ENCODE peak calls at places on chromosome 14, in seven cellular contexts. One of them, this sample, is unnamed.

GRCh38 chr14:100147181-100147631 is 12.2 kb downstream of the DEGS2 start:
- DNase-seq in left kidney: no peak
- DNase-seq in stimulated activated naive CD4-positive, alpha-beta T cell: peak
- DNase-seq in naive thymus-derived CD8-positive, alpha-beta T cell: peak
- DNase-seq in activated CD4-positive, alpha-beta T cell treated with anti-CD3 and anti-CD28 coated beads for 48 hours: peak
- DNase-seq in naive B cell: no peak
- DNase-seq in tibial artery: no peak
- DNase-seq in this sample: peak

GRCh38 chr14:59829469-59829868 is 41.1 kb downstream of the RTN1 start:
- DNase-seq in stimulated activated naive CD4-positive, alpha-beta T cell: no peak
- DNase-seq in left kidney: no peak
- DNase-seq in tibial artery: no peak
- DNase-seq in naive B cell: no peak
- DNase-seq in naive thymus-derived CD8-positive, alpha-beta T cell: no peak
- DNase-seq in activated CD4-positive, alpha-beta T cell treated with anti-CD3 and anti-CD28 coated beads for 48 hours: no peak
- DNase-seq in this sample: peak

GRCh38 chr14:94598816-94599655 is 13.2 kb upstream of the SERPINA3 start:
- DNase-seq in naive B cell: no peak
- DNase-seq in stimulated activated naive CD4-positive, alpha-beta T cell: no peak
- DNase-seq in tibial artery: peak
- DNase-seq in activated CD4-positive, alpha-beta T cell treated with anti-CD3 and anti-CD28 coated beads for 48 hours: no peak
- DNase-seq in left kidney: peak
- DNase-seq in naive thymus-derived CD8-positive, alpha-beta T cell: peak
- DNase-seq in this sample: no peak

GRCh38 chr14:63205850-63206249 is 1.6 kb downstream of the RHOJ start:
- DNase-seq in naive thymus-derived CD8-positive, alpha-beta T cell: no peak
- DNase-seq in activated CD4-positive, alpha-beta T cell treated with anti-CD3 and anti-CD28 coated beads for 48 hours: no peak
- DNase-seq in stimulated activated naive CD4-positive, alpha-beta T cell: no peak
- DNase-seq in tibial artery: no peak
- DNase-seq in naive B cell: no peak
- DNase-seq in left kidney: no peak
- DNase-seq in this sample: no peak

GRCh38 chr14:103512701-103513611 is 9.7 kb downstream of the CKB start:
- DNase-seq in naive thymus-derived CD8-positive, alpha-beta T cell: no peak
- DNase-seq in naive B cell: no peak
- DNase-seq in activated CD4-positive, alpha-beta T cell treated with anti-CD3 and anti-CD28 coated beads for 48 hours: no peak
- DNase-seq in left kidney: peak
- DNase-seq in stimulated activated naive CD4-positive, alpha-beta T cell: no peak
- DNase-seq in tibial artery: peak
- DNase-seq in this sample: no peak

GRCh38 chr14:31937730-31938346 is 139.3 kb upstream of the ARHGAP5 start:
- DNase-seq in left kidney: no peak
- DNase-seq in naive thymus-derived CD8-positive, alpha-beta T cell: no peak
- DNase-seq in stimulated activated naive CD4-positive, alpha-beta T cell: no peak
- DNase-seq in naive B cell: no peak
- DNase-seq in activated CD4-positive, alpha-beta T cell treated with anti-CD3 and anti-CD28 coated beads for 48 hours: peak
- DNase-seq in tibial artery: no peak
- DNase-seq in this sample: peak

GRCh38 chr14:88535149-88535548 is 19.7 kb downstream of the PTPN21 start:
- DNase-seq in activated CD4-positive, alpha-beta T cell treated with anti-CD3 and anti-CD28 coated beads for 48 hours: no peak
- DNase-seq in naive B cell: no peak
- DNase-seq in left kidney: no peak
- DNase-seq in stimulated activated naive CD4-positive, alpha-beta T cell: no peak
- DNase-seq in tibial artery: no peak
- DNase-seq in naive thymus-derived CD8-positive, alpha-beta T cell: no peak
- DNase-seq in this sample: no peak

GRCh38 chr14:61103541-61104339 is 122.7 kb downstream of the SLC38A6 start:
- DNase-seq in tibial artery: peak
- DNase-seq in naive B cell: no peak
- DNase-seq in activated CD4-positive, alpha-beta T cell treated with anti-CD3 and anti-CD28 coated beads for 48 hours: peak
- DNase-seq in left kidney: peak
- DNase-seq in stimulated activated naive CD4-positive, alpha-beta T cell: no peak
- DNase-seq in naive thymus-derived CD8-positive, alpha-beta T cell: no peak
- DNase-seq in this sample: no peak

GRCh38 chr14:21098892-21099595 is 589 bp upstream of the ZNF219 start:
- DNase-seq in left kidney: no peak
- DNase-seq in naive B cell: no peak
- DNase-seq in naive thymus-derived CD8-positive, alpha-beta T cell: no peak
- DNase-seq in activated CD4-positive, alpha-beta T cell treated with anti-CD3 and anti-CD28 coated beads for 48 hours: no peak
- DNase-seq in tibial artery: no peak
- DNase-seq in stimulated activated naive CD4-positive, alpha-beta T cell: no peak
- DNase-seq in this sample: no peak

GRCh38 chr14:49954171-49954631 is 61.3 kb downstream of the ARF6 start:
- DNase-seq in activated CD4-positive, alpha-beta T cell treated with anti-CD3 and anti-CD28 coated beads for 48 hours: no peak
- DNase-seq in left kidney: no peak
- DNase-seq in naive thymus-derived CD8-positive, alpha-beta T cell: no peak
- DNase-seq in tibial artery: no peak
- DNase-seq in stimulated activated naive CD4-positive, alpha-beta T cell: no peak
- DNase-seq in naive B cell: no peak
- DNase-seq in this sample: no peak

GRCh38 chr14:79971330-79971729 is 240.0 kb downstream of the DIO2 start:
- DNase-seq in tibial artery: no peak
- DNase-seq in naive thymus-derived CD8-positive, alpha-beta T cell: no peak
- DNase-seq in activated CD4-positive, alpha-beta T cell treated with anti-CD3 and anti-CD28 coated beads for 48 hours: no peak
- DNase-seq in naive B cell: no peak
- DNase-seq in left kidney: no peak
- DNase-seq in stimulated activated naive CD4-positive, alpha-beta T cell: no peak
- DNase-seq in this sample: no peak

GRCh38 chr14:68800361-68800760 is 7.5 kb upstream of the ZFP36L1 start:
- DNase-seq in activated CD4-positive, alpha-beta T cell treated with anti-CD3 and anti-CD28 coated beads for 48 hours: no peak
- DNase-seq in stimulated activated naive CD4-positive, alpha-beta T cell: no peak
- DNase-seq in naive thymus-derived CD8-positive, alpha-beta T cell: peak
- DNase-seq in naive B cell: no peak
- DNase-seq in tibial artery: no peak
- DNase-seq in left kidney: no peak
- DNase-seq in this sample: no peak

GRCh38 chr14:103453791-103454190 is 68.6 kb downstream of the MARK3 start:
- DNase-seq in activated CD4-positive, alpha-beta T cell treated with anti-CD3 and anti-CD28 coated beads for 48 hours: no peak
- DNase-seq in left kidney: no peak
- DNase-seq in naive thymus-derived CD8-positive, alpha-beta T cell: no peak
- DNase-seq in naive B cell: no peak
- DNase-seq in tibial artery: no peak
- DNase-seq in stimulated activated naive CD4-positive, alpha-beta T cell: no peak
- DNase-seq in this sample: no peak

GRCh38 chr14:39109893-39110715 is 4.0 kb upstream of the GEMIN2 start:
- DNase-seq in naive B cell: no peak
- DNase-seq in stimulated activated naive CD4-positive, alpha-beta T cell: no peak
- DNase-seq in tibial artery: no peak
- DNase-seq in naive thymus-derived CD8-positive, alpha-beta T cell: no peak
- DNase-seq in left kidney: no peak
- DNase-seq in activated CD4-positive, alpha-beta T cell treated with anti-CD3 and anti-CD28 coated beads for 48 hours: no peak
- DNase-seq in this sample: no peak

GRCh38 chr14:73248294-73248868 is 11.1 kb downstream of the PAPLN start:
- DNase-seq in naive thymus-derived CD8-positive, alpha-beta T cell: no peak
- DNase-seq in left kidney: peak
- DNase-seq in naive B cell: no peak
- DNase-seq in stimulated activated naive CD4-positive, alpha-beta T cell: no peak
- DNase-seq in activated CD4-positive, alpha-beta T cell treated with anti-CD3 and anti-CD28 coated beads for 48 hours: no peak
- DNase-seq in tibial artery: no peak
- DNase-seq in this sample: no peak

GRCh38 chr14:101196051-101196450 is 292.5 kb upstream of the RTL1 start:
- DNase-seq in activated CD4-positive, alpha-beta T cell treated with anti-CD3 and anti-CD28 coated beads for 48 hours: no peak
- DNase-seq in stimulated activated naive CD4-positive, alpha-beta T cell: no peak
- DNase-seq in naive B cell: no peak
- DNase-seq in tibial artery: no peak
- DNase-seq in left kidney: no peak
- DNase-seq in naive thymus-derived CD8-positive, alpha-beta T cell: no peak
- DNase-seq in this sample: no peak

GRCh38 chr14:31962920-31963319 is 114.2 kb upstream of the ARHGAP5 start:
- DNase-seq in activated CD4-positive, alpha-beta T cell treated with anti-CD3 and anti-CD28 coated beads for 48 hours: no peak
- DNase-seq in naive B cell: no peak
- DNase-seq in naive thymus-derived CD8-positive, alpha-beta T cell: no peak
- DNase-seq in left kidney: no peak
- DNase-seq in tibial artery: no peak
- DNase-seq in stimulated activated naive CD4-positive, alpha-beta T cell: no peak
- DNase-seq in this sample: no peak

GRCh38 chr14:58488550-58488949 is 61.0 kb downstream of the KIAA0586 start:
- DNase-seq in activated CD4-positive, alpha-beta T cell treated with anti-CD3 and anti-CD28 coated beads for 48 hours: peak
- DNase-seq in left kidney: no peak
- DNase-seq in naive B cell: no peak
- DNase-seq in tibial artery: no peak
- DNase-seq in stimulated activated naive CD4-positive, alpha-beta T cell: no peak
- DNase-seq in naive thymus-derived CD8-positive, alpha-beta T cell: no peak
- DNase-seq in this sample: peak

GRCh38 chr14:60233251-60233650 is 15.8 kb upstream of the PPM1A start:
- DNase-seq in naive B cell: no peak
- DNase-seq in left kidney: no peak
- DNase-seq in activated CD4-positive, alpha-beta T cell treated with anti-CD3 and anti-CD28 coated beads for 48 hours: no peak
- DNase-seq in naive thymus-derived CD8-positive, alpha-beta T cell: no peak
- DNase-seq in tibial artery: no peak
- DNase-seq in stimulated activated naive CD4-positive, alpha-beta T cell: no peak
- DNase-seq in this sample: no peak

GRCh38 chr14:65016461-65016860 is 29.8 kb downstream of the FNTB start:
- DNase-seq in naive B cell: no peak
- DNase-seq in tibial artery: no peak
- DNase-seq in activated CD4-positive, alpha-beta T cell treated with anti-CD3 and anti-CD28 coated beads for 48 hours: no peak
- DNase-seq in naive thymus-derived CD8-positive, alpha-beta T cell: no peak
- DNase-seq in stimulated activated naive CD4-positive, alpha-beta T cell: no peak
- DNase-seq in left kidney: no peak
- DNase-seq in this sample: no peak

This sample was measured in GDM1.